ENCODE peak calls at places on chromosome 11, in nine cellular contexts. One of them, this sample, is unnamed.
A peak's percentile ranks its signal among the peaks of the same experiment; 100 is the strongest.

GRCh38 chr11:78228467-78228866 is 39.7 kb downstream of the USP35 start:
- DNase-seq in HuH-7.5: peak; percentile 67
- DNase-seq in RPMI8226: peak; percentile 74
- DNase-seq in right lobe of liver: no peak
- DNase-seq in SJSA1: no peak
- DNase-seq in NCI-H1048: no peak
- DNase-seq in NCI-H1092: peak; percentile 78
- DNase-seq in effector CD4-positive, alpha-beta T cell: no peak
- DNase-seq in activated CD8-positive, alpha-beta memory T cell treated with anti-CD3 and anti-CD28 coated beads for 1 hour: no peak
- DNase-seq in this sample: peak; percentile 79

GRCh38 chr11:117792241-117792640 is 4.8 kb downstream of the DSCAML1 start:
- DNase-seq in HuH-7.5: no peak
- DNase-seq in NCI-H1092: no peak
- DNase-seq in right lobe of liver: no peak
- DNase-seq in NCI-H1048: no peak
- DNase-seq in activated CD8-positive, alpha-beta memory T cell treated with anti-CD3 and anti-CD28 coated beads for 1 hour: no peak
- DNase-seq in effector CD4-positive, alpha-beta T cell: no peak
- DNase-seq in SJSA1: no peak
- DNase-seq in RPMI8226: no peak
- DNase-seq in this sample: no peak

GRCh38 chr11:111797145-111797581 is 31.0 kb upstream of the PPP2R1B start:
- DNase-seq in HuH-7.5: no peak
- DNase-seq in activated CD8-positive, alpha-beta memory T cell treated with anti-CD3 and anti-CD28 coated beads for 1 hour: no peak
- DNase-seq in NCI-H1048: no peak
- DNase-seq in SJSA1: no peak
- DNase-seq in NCI-H1092: no peak
- DNase-seq in right lobe of liver: no peak
- DNase-seq in effector CD4-positive, alpha-beta T cell: no peak
- DNase-seq in RPMI8226: peak; percentile 99
- DNase-seq in this sample: no peak

GRCh38 chr11:128235958-128236357 is 351.4 kb downstream of the ETS1 start:
- DNase-seq in HuH-7.5: no peak
- DNase-seq in effector CD4-positive, alpha-beta T cell: no peak
- DNase-seq in right lobe of liver: no peak
- DNase-seq in activated CD8-positive, alpha-beta memory T cell treated with anti-CD3 and anti-CD28 coated beads for 1 hour: no peak
- DNase-seq in NCI-H1048: no peak
- DNase-seq in NCI-H1092: peak; percentile 0
- DNase-seq in RPMI8226: no peak
- DNase-seq in SJSA1: no peak
- DNase-seq in this sample: no peak

GRCh38 chr11:18527512-18527911 is 770 bp upstream of the TSG101 start:
- DNase-seq in SJSA1: no peak
- DNase-seq in effector CD4-positive, alpha-beta T cell: no peak
- DNase-seq in NCI-H1048: no peak
- DNase-seq in NCI-H1092: no peak
- DNase-seq in activated CD8-positive, alpha-beta memory T cell treated with anti-CD3 and anti-CD28 coated beads for 1 hour: no peak
- DNase-seq in right lobe of liver: no peak
- DNase-seq in RPMI8226: no peak
- DNase-seq in HuH-7.5: no peak
- DNase-seq in this sample: no peak

GRCh38 chr11:3167143-3168119 is 2.3 kb upstream of the OSBPL5 start:
- DNase-seq in SJSA1: no peak
- DNase-seq in NCI-H1048: no peak
- DNase-seq in activated CD8-positive, alpha-beta memory T cell treated with anti-CD3 and anti-CD28 coated beads for 1 hour: no peak
- DNase-seq in NCI-H1092: no peak
- DNase-seq in effector CD4-positive, alpha-beta T cell: no peak
- DNase-seq in RPMI8226: no peak
- DNase-seq in HuH-7.5: no peak
- DNase-seq in right lobe of liver: no peak
- DNase-seq in this sample: no peak

GRCh38 chr11:61053198-61053597 is 49.1 kb upstream of the CD5 start:
- DNase-seq in effector CD4-positive, alpha-beta T cell: no peak
- DNase-seq in RPMI8226: no peak
- DNase-seq in activated CD8-positive, alpha-beta memory T cell treated with anti-CD3 and anti-CD28 coated beads for 1 hour: no peak
- DNase-seq in SJSA1: no peak
- DNase-seq in HuH-7.5: no peak
- DNase-seq in NCI-H1048: no peak
- DNase-seq in right lobe of liver: no peak
- DNase-seq in NCI-H1092: no peak
- DNase-seq in this sample: no peak

GRCh38 chr11:33310720-33311500 is 53.7 kb downstream of the HIPK3 start:
- DNase-seq in HuH-7.5: no peak
- DNase-seq in NCI-H1048: no peak
- DNase-seq in RPMI8226: no peak
- DNase-seq in right lobe of liver: no peak
- DNase-seq in NCI-H1092: no peak
- DNase-seq in SJSA1: no peak
- DNase-seq in effector CD4-positive, alpha-beta T cell: no peak
- DNase-seq in activated CD8-positive, alpha-beta memory T cell treated with anti-CD3 and anti-CD28 coated beads for 1 hour: no peak
- DNase-seq in this sample: no peak

GRCh38 chr11:90722552-90723190 is 499.8 kb upstream of the CHORDC1 start:
- DNase-seq in activated CD8-positive, alpha-beta memory T cell treated with anti-CD3 and anti-CD28 coated beads for 1 hour: no peak
- DNase-seq in effector CD4-positive, alpha-beta T cell: no peak
- DNase-seq in SJSA1: no peak
- DNase-seq in RPMI8226: no peak
- DNase-seq in HuH-7.5: no peak
- DNase-seq in NCI-H1092: no peak
- DNase-seq in right lobe of liver: no peak
- DNase-seq in NCI-H1048: no peak
- DNase-seq in this sample: no peak

GRCh38 chr11:63462126-63462525 is 28.8 kb downstream of the PLAAT5 start:
- DNase-seq in NCI-H1092: no peak
- DNase-seq in effector CD4-positive, alpha-beta T cell: no peak
- DNase-seq in right lobe of liver: no peak
- DNase-seq in NCI-H1048: no peak
- DNase-seq in HuH-7.5: no peak
- DNase-seq in RPMI8226: no peak
- DNase-seq in SJSA1: no peak
- DNase-seq in activated CD8-positive, alpha-beta memory T cell treated with anti-CD3 and anti-CD28 coated beads for 1 hour: no peak
- DNase-seq in this sample: peak; percentile 11

GRCh38 chr11:69959461-69959860 is 118.7 kb upstream of the ANO1 start:
- DNase-seq in activated CD8-positive, alpha-beta memory T cell treated with anti-CD3 and anti-CD28 coated beads for 1 hour: no peak
- DNase-seq in NCI-H1092: no peak
- DNase-seq in RPMI8226: peak; percentile 72
- DNase-seq in SJSA1: no peak
- DNase-seq in NCI-H1048: no peak
- DNase-seq in right lobe of liver: no peak
- DNase-seq in effector CD4-positive, alpha-beta T cell: no peak
- DNase-seq in HuH-7.5: no peak
- DNase-seq in this sample: no peak